ENCODE peak calls at places on chromosome 17, in seven cellular contexts. E, J, Z, G, S, M and Y are unnamed samples. For H3K36me3, H3K27me3 and H3K4me1, the result is how much of the 10 kb centered on the place peaks cover.

GRCh38 chr17:41724476-41725030 is 9.9 kb downstream of the HAP1 start:
- DNase-seq in E (no peak), Z (no peak), S (no peak), M (no peak), J (no peak), G (no peak), Y (no peak)

GRCh38 chr17:78933025-78933958 is 8.1 kb upstream of the TIMP2 start:
- DNase-seq in G (peak), S (peak), E (peak), M (peak), J (no peak), Z (no peak), Y (peak)

GRCh38 chr17:16313159-16314090 is 39.8 kb downstream of the CENPV start:
- DNase-seq in S (no peak), J (no peak), G (no peak), M (no peak), Z (no peak), E (no peak), Y (peak)

GRCh38 chr17:83203472-83204221 is 124.2 kb downstream of the METRNL start:
- DNase-seq in G (peak), E (peak), Z (peak), J (no peak), S (no peak), M (peak), Y (peak)

GRCh38 chr17:80768936-80769335 is 222.7 kb upstream of the CHMP6 start:
- DNase-seq in E (no peak), J (no peak), M (no peak), G (no peak), Z (no peak), S (no peak), Y (no peak)

GRCh38 chr17:1379930-1380313 is 20.1 kb downstream of the YWHAE start:
- DNase-seq in Z (no peak), G (no peak), E (no peak), S (no peak), M (no peak), J (no peak), Y (no peak)

GRCh38 chr17:1779571-1780074 is 17.8 kb downstream of the SERPINF1 start:
- DNase-seq in Z (peak), M (peak), E (peak), J (peak), S (no peak), G (peak), Y (peak)

GRCh38 chr17:62816282-62816839 is 8.2 kb upstream of the MARCHF10 start:
- DNase-seq in Z (no peak), G (no peak), E (no peak), S (no peak), J (no peak), M (no peak), Y (no peak)

GRCh38 chr17:73342549-73343167 is 30.9 kb upstream of the CDC42EP4 start:
- DNase-seq in S (no peak), Z (no peak), E (no peak), M (no peak), G (no peak), J (no peak), Y (no peak)

GRCh38 chr17:44307387-44308186 is 814 bp upstream of the RUNDC3A start:
- DNase-seq in S (no peak), Z (peak), E (no peak), G (peak), M (peak), J (peak), Y (peak)

GRCh38 chr17:77828749-77829539 is 129.6 kb upstream of the TNRC6C start:
- DNase-seq in E (peak), J (no peak), M (no peak), S (no peak), Z (no peak), G (no peak), Y (no peak)

GRCh38 chr17:37702605-37703004 is 42.3 kb downstream of the HNF1B start:
- DNase-seq in G (peak), J (no peak), S (no peak), E (no peak), Z (no peak), M (no peak), Y (no peak)

GRCh38 chr17:37605813-37606505 is 3.3 kb downstream of the SYNRG start:
- DNase-seq in S (no peak), Z (no peak), M (no peak), G (peak), E (no peak), J (no peak), Y (no peak)

GRCh38 chr17:77802811-77803220 is 155.7 kb upstream of the TNRC6C start:
- DNase-seq in J (peak), G (no peak), S (no peak), E (no peak), M (peak), Z (no peak), Y (no peak)

GRCh38 chr17:52027620-52028019 is 130.9 kb downstream of the CA10 start:
- DNase-seq in M (no peak), S (no peak), E (no peak), G (no peak), J (no peak), Z (no peak), Y (no peak)

GRCh38 chr17:4172356-4172755 is 29.4 kb downstream of the CYB5D2 start:
- DNase-seq in E (no peak), M (no peak), J (no peak), S (no peak), G (no peak), Z (no peak), Y (no peak)
- H3K36me3 ChIP-seq in E (half or more), M (half or more), J (half or more), S (half or more), G (half or more), Z (under half), Y (under half)

GRCh38 chr17:46772013-46772878 is 46.2 kb downstream of the WNT3 start:
- DNase-seq in M (peak), G (peak), S (no peak), E (peak), Z (no peak), J (no peak), Y (peak)

GRCh38 chr17:46772879-46773620 is 45.4 kb downstream of the WNT3 start:
- DNase-seq in S (no peak), Z (no peak), J (no peak), G (no peak), E (peak), M (no peak), Y (no peak)

GRCh38 chr17:46771601-46772012 is 46.9 kb downstream of the WNT3 start:
- DNase-seq in Z (no peak), G (peak), E (no peak), S (no peak), M (no peak), J (no peak), Y (peak)

GRCh38 chr17:46774108-46774737 is 44.3 kb downstream of the WNT3 start:
- DNase-seq in M (no peak), E (peak), G (no peak), S (no peak), Z (no peak), J (no peak), Y (no peak)

GRCh38 chr17:46773676-46774075 is 44.8 kb downstream of the WNT3 start:
- DNase-seq in E (peak), M (no peak), J (no peak), Z (no peak), S (no peak), G (no peak), Y (no peak)
- H3K27me3 ChIP-seq in E (half or more), M (under half), J (under half), Z (under half), S (under half), G (under half), Y (under half)

GRCh38 chr17:48587276-48588073 is 2.6 kb downstream of the HOXB3 start:
- DNase-seq in M (no peak), E (no peak), S (no peak), Z (no peak), G (no peak), J (no peak), Y (no peak)
- H3K4me1 ChIP-seq in M (under half), E (under half), S (under half), Z (under half), G (half or more), J (under half), Y (under half)

GRCh38 chr17:76598004-76598439 is 12.4 kb upstream of the ST6GALNAC2 start:
- DNase-seq in M (no peak), G (no peak), Z (no peak), J (no peak), S (no peak), E (no peak), Y (peak)

GRCh38 chr17:76594676-76595075 is 9.0 kb upstream of the ST6GALNAC2 start:
- DNase-seq in M (no peak), Z (no peak), E (no peak), J (no peak), G (no peak), S (no peak), Y (no peak)

GRCh38 chr17:76593964-76594363 is 8.3 kb upstream of the ST6GALNAC2 start:
- DNase-seq in S (no peak), J (no peak), G (no peak), Z (no peak), E (no peak), M (no peak), Y (no peak)

GRCh38 chr17:76599699-76600460 is 14.2 kb upstream of the ST6GALNAC2 start:
- DNase-seq in E (no peak), J (no peak), Z (no peak), G (no peak), M (no peak), S (no peak), Y (no peak)

GRCh38 chr17:76597156-76598003 is 11.7 kb upstream of the ST6GALNAC2 start:
- DNase-seq in S (no peak), M (no peak), Z (peak), E (no peak), J (no peak), G (no peak), Y (peak)
- H3K36me3 ChIP-seq in S (under half), M (under half), Z (under half), E (under half), J (under half), G (under half), Y (under half)